ENCODE peak calls at places on chromosomes 4 and X, in ten cellular contexts. F is AG10803, J is cardiac muscle cell, L is choroid plexus epithelial cell, M is WERI-Rb-1, H is heart right ventricle, Y is lower leg skin, N is fibroblast of villous mesenchyme, T is AG09319, G is GM13976. E is an unnamed sample.

GRCh38 chr4:40134206-40134917 is 62.5 kb upstream of the RHOH start:
- DNase-seq in F (no peak), J (no peak), L (no peak), M (no peak), H (no peak), Y (no peak), N (no peak), T (no peak), G (no peak), E (no peak)

GRCh38 chr4:24970191-24970590 is 57.3 kb upstream of the CCDC149 start:
- DNase-seq in F (no peak), J (no peak), L (no peak), M (no peak), H (no peak), Y (no peak), N (no peak), T (no peak), G (no peak), E (no peak)

GRCh38 chrX:133555796-133556458 is 140.6 kb upstream of the GPC4 start:
- DNase-seq in F (no peak), J (no peak), L (no peak), M (no peak), H (no peak), Y (no peak), N (no peak), T (no peak), G (no peak), E (no peak)

GRCh38 chrX:129561453-129561852 is 21.4 kb downstream of the OCRL start:
- DNase-seq in F (no peak), J (no peak), L (no peak), M (no peak), H (no peak), Y (no peak), N (no peak), T (no peak), G (no peak), E (no peak)

GRCh38 chrX:153732406-153732805 is 7.8 kb downstream of the ABCD1 start:
- DNase-seq in F (no peak), J (no peak), L (no peak), M (no peak), H (no peak), Y (no peak), N (no peak), T (no peak), G (no peak), E (no peak)

GRCh38 chr4:140893939-140894338 is 137.8 kb upstream of the TBC1D9 start:
- DNase-seq in F (peak), J (no peak), L (peak), M (no peak), H (no peak), Y (no peak), N (peak), T (peak), G (no peak), E (no peak)

GRCh38 chrX:104833401-104833800 is 267.4 kb downstream of the IL1RAPL2 start:
- DNase-seq in F (peak), J (no peak), L (no peak), M (no peak), H (no peak), Y (no peak), N (peak), T (no peak), G (no peak), E (no peak)

GRCh38 chr4:109406337-109406931 is 27.2 kb upstream of the SEC24B start:
- DNase-seq in F (peak), J (peak), L (peak), M (peak), H (peak), Y (no peak), N (peak), T (peak), G (peak), E (no peak)

GRCh38 chrX:72272868-72273267 is 4.2 kb downstream of the RPS4X start:
- DNase-seq in F (no peak), J (no peak), L (peak), M (no peak), H (no peak), Y (no peak), N (peak), T (no peak), G (no peak), E (no peak)

GRCh38 chrX:97740886-97741285 is 857.2 kb downstream of the RPA4 start:
- DNase-seq in F (no peak), J (no peak), L (no peak), M (no peak), H (no peak), Y (no peak), N (no peak), T (no peak), G (no peak), E (no peak)

GRCh38 chrX:34365482-34365881 is 233.4 kb upstream of the FAM47A start:
- DNase-seq in F (peak), J (peak), L (peak), M (no peak), H (no peak), Y (no peak), N (peak), T (no peak), G (no peak), E (no peak)

GRCh38 chr4:84878090-84878489 is 88.4 kb downstream of the WDFY3 start:
- DNase-seq in F (peak), J (no peak), L (peak), M (no peak), H (no peak), Y (no peak), N (peak), T (peak), G (no peak), E (no peak)

GRCh38 chr4:87068591-87069021 is 133.8 kb downstream of the AFF1 start:
- DNase-seq in F (no peak), J (no peak), L (peak), M (no peak), H (no peak), Y (no peak), N (no peak), T (no peak), G (no peak), E (no peak)

GRCh38 chr4:112813790-112814189 is 176.8 kb downstream of the LARP7 start:
- DNase-seq in F (peak), J (no peak), L (peak), M (no peak), H (no peak), Y (no peak), N (peak), T (no peak), G (peak), E (no peak)

GRCh38 chr4:129146639-129147038 is 50.7 kb downstream of the C4orf33 start:
- DNase-seq in F (no peak), J (no peak), L (no peak), M (no peak), H (no peak), Y (no peak), N (no peak), T (no peak), G (no peak), E (no peak)

GRCh38 chr4:72340803-72341431 is 228.1 kb downstream of the ADAMTS3 start:
- DNase-seq in F (no peak), J (no peak), L (no peak), M (no peak), H (no peak), Y (no peak), N (no peak), T (no peak), G (no peak), E (no peak)

GRCh38 chr4:18675586-18675985 is 654.0 kb upstream of the LCORL start:
- DNase-seq in F (no peak), J (no peak), L (no peak), M (no peak), H (no peak), Y (no peak), N (no peak), T (no peak), G (no peak), E (no peak)

DNA sequence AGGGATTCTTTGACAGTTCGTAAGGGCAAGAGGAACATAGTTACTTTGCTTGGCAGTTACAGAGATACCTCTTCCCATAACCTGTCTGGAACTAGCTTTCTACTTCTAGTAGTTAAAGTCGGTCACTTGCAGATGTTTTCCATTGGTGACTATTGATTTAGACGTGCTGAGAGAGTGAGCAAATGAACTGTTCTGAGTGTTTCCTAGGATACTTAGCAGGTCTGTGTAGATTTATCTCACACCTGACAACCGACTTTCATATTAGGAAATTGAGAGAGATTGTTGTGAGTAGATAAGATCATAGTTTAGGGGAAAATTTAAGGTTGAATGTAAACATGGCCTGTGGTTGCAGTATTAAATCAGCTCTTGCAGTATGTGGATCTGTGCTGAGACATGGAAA is 116.9 kb downstream of the TSPAN7 start:
- DNase-seq in F (no peak), J (no peak), L (no peak), M (no peak), H (no peak), Y (no peak), N (peak), T (no peak), G (no peak), E (no peak)
- TF ChIP-seq CTCF in F (no peak), J (no peak), L (no peak), M (no peak), H (no peak), Y (no peak), N (no peak), T (no peak), G (no peak), E (no peak)

DNA sequence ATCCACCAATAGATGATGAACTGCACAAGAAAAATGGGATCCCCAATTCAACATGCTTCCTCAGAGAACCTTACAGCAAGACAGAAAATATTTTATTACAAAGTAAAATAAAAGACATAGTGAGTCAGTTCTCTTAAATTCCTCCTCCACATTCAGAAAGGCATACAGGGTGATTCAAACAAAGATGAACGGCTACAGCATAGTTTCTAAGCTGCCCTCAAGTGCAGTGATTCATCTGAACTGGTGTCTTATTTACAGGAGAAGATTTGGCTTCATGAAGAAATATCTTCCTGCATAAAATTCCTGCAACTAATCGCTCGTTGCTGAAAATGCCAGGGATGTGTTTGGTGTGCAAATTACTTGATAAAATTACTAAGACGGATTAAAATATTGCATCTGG is 103.6 kb downstream of the PRKX start:
- DNase-seq in F (peak), J (no peak), L (peak), M (no peak), H (no peak), Y (no peak), N (peak), T (peak), G (no peak), E (no peak)
- TF ChIP-seq CTCF in F (no peak), J (no peak), L (no peak), M (no peak), H (no peak), Y (no peak), N (no peak), T (no peak), G (no peak), E (no peak)

GRCh38 chr4:91116861-91117260 is 989.7 kb downstream of the CCSER1 start:
- DNase-seq in F (no peak), J (no peak), L (peak), M (no peak), H (no peak), Y (no peak), N (no peak), T (no peak), G (peak), E (no peak)
- TF ChIP-seq CTCF in F (no peak), J (peak), L (peak), M (peak), H (no peak), Y (no peak), N (no peak), T (no peak), G (no peak), E (no peak)

GRCh38 chrX:49178537-49178936 is 6.8 kb downstream of the PLP2 start:
- DNase-seq in F (no peak), J (no peak), L (no peak), M (no peak), H (no peak), Y (no peak), N (no peak), T (no peak), G (no peak), E (no peak)

GRCh38 chrX:49177338-49177833 is 5.7 kb downstream of the PLP2 start:
- DNase-seq in F (no peak), J (no peak), L (no peak), M (peak), H (no peak), Y (no peak), N (peak), T (no peak), G (no peak), E (no peak)

GRCh38 chrX:49179358-49179757 is 6.8 kb downstream of the PRICKLE3 start:
- DNase-seq in F (no peak), J (no peak), L (no peak), M (no peak), H (no peak), Y (no peak), N (no peak), T (no peak), G (no peak), E (no peak)

GRCh38 chrX:49176421-49177326 is 5.0 kb downstream of the PLP2 start:
- DNase-seq in F (no peak), J (no peak), L (no peak), M (peak), H (no peak), Y (no peak), N (peak), T (no peak), G (no peak), E (no peak)

DNA sequence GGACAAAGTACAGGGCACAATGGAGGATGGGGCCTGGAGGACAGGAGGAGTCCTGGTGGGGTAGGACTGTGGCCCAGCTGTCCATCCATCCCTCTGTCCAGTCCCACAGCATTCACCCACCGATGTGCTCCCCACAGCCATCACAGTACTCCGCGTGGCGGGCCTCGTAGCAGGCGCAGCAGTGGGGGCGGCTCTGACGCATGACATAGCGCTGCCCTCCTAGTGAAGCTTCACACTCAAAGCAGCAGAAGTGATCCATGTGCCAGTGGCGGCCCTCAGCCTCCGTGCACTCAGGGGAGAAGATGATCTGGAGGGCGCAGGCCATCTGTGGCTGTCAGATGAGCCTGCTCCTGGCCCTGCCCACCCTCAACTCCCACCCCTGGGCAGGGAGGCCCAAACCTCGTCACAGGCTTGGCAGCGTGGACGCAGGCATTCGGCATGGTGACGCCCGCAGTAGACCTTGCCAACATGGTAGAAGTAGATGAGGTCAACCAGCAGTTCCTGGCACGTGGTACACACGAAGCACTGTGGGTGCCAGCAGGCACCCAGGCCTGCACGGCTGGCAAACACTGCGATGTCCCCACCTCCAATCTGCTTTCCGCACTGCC is 6.3 kb downstream of the PLP2 start:
- DNase-seq in F (no peak), J (no peak), L (no peak), M (no peak), H (no peak), Y (no peak), N (no peak), T (no peak), G (no peak), E (no peak)
- TF ChIP-seq CTCF in F (no peak), J (no peak), L (no peak), M (no peak), H (no peak), Y (no peak), N (no peak), T (no peak), G (no peak), E (no peak)

DNA sequence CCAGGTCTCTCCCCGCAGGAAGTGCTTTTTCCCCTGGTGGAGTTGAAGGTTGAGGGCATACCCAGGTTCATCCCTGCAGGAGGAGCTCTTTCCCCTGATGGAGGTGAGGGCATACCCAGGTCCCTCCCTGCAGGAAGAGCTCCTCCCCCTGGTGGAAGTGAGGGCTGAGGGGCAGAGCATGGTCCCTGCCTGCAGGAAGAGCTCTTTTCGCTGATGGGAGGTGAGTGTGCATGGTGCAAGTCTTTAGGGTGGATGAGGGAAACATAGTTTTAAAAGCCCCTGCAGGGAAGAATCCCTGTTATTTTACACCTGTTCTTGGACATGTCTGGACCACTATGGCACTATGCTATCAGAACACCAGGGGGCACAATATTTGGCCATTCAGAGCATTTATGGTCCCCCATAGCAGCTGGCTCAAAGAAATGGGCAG is 43.7 kb upstream of the PUDP start:
- DNase-seq in F (no peak), J (peak), L (no peak), M (peak), H (no peak), Y (no peak), N (peak), T (no peak), G (no peak), E (no peak)
- TF ChIP-seq CTCF in F (no peak), J (no peak), L (peak), M (peak), H (no peak), Y (no peak), N (peak), T (peak), G (no peak), E (no peak)

GRCh38 chrX:111823068-111823467 is 52.9 kb upstream of the TRPC5OS start:
- DNase-seq in F (peak), J (peak), L (peak), M (peak), H (no peak), Y (no peak), N (peak), T (no peak), G (peak), E (no peak)
- TF ChIP-seq CTCF in F (peak), J (peak), L (peak), M (peak), H (peak), Y (no peak), N (peak), T (peak), G (peak), E (peak)

GRCh38 chrX:94361241-94361640 is 687.2 kb downstream of the FAM133A start:
- DNase-seq in F (no peak), J (no peak), L (no peak), M (no peak), H (no peak), Y (no peak), N (no peak), T (no peak), G (no peak), E (no peak)
- TF ChIP-seq CTCF in F (no peak), J (no peak), L (no peak), M (no peak), H (no peak), Y (no peak), N (no peak), T (no peak), G (no peak), E (no peak)

DNA sequence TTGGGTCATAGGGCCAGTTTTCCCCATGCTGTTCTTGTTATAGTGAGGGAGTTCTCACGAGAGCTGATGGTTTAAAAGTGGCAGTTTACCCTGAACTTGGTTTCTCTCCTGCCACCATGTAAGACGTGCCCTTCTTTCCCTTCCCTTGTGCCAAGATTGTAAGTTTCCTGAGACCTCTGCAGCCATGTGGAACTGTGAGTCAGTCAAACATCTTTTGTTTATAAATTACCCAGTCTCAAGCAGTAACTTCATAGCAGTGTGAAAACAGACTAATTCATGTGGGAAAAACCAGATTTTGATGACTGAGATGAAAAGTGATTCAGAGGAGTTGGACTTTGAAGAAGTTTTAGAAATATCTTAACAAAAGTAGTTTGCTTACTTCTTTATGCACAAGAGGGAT is 101.4 kb downstream of the ARHGAP10 start:
- DNase-seq in F (peak), J (no peak), L (peak), M (no peak), H (no peak), Y (no peak), N (peak), T (no peak), G (no peak), E (no peak)
- TF ChIP-seq CTCF in F (no peak), J (no peak), L (no peak), M (no peak), H (no peak), Y (no peak), N (no peak), T (no peak), G (no peak), E (no peak)

DNA sequence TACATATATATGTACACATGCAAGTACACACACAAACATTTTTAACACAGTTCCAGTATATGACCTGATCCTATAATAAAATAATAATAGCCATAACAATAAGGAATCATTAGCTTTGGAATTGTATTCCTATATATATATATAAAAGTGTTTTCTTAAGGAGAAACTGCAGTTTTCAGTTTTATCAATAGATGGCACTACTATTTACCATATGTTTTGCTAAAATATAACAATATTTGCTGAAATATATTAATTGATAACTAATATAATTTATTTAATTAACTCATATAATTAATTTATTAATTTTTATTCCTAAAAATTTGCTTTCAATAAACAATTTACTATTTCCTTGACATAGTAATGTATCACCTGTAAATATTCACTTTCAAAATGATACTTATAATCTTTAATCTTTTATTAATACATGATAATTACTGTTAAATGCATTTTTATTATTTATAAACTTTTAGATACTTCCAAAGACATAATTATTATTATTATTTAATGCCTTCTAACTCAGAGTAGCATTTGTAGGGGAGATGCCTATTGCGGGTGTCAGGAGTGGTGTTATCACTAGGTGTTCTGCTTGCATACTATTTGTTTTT is 599.5 kb downstream of the FSTL5 start:
- DNase-seq in F (peak), J (peak), L (peak), M (no peak), H (no peak), Y (no peak), N (peak), T (no peak), G (no peak), E (no peak)
- TF ChIP-seq CTCF in F (peak), J (peak), L (peak), M (no peak), H (peak), Y (no peak), N (no peak), T (peak), G (no peak), E (peak)